ENCODE peak calls at places on chromosome 13, in nine cellular contexts. D is NCI-H2081; J is mesenteric fat pad; P is HFFc6; R is nephron progenitor cell; S is activated T-cell treated with anti-CD3 and anti-CD28 coated beads, Interleukin-2, amount 50 U/mL, for 72 hours; K is hepatic stellate cell; W is posterior vena cava; M is A172. U is an unnamed sample.

GRCh38 chr13:59099182-59099950 is 1064.4 kb downstream of the DIAPH3 start:
- DNase-seq in W (no peak), M (no peak), J (no peak), P (no peak), S (no peak), K (no peak), D (no peak), R (no peak), U (no peak)

GRCh38 chr13:44197791-44198770 is 175.5 kb upstream of the SERP2 start:
- DNase-seq in P (no peak), K (no peak), M (peak), W (no peak), J (no peak), D (peak), S (peak), R (no peak), U (peak)

GRCh38 chr13:110352735-110353134 is 45.7 kb downstream of the COL4A2 start:
- DNase-seq in S (peak), D (no peak), K (no peak), R (peak), P (no peak), W (peak), M (no peak), J (no peak), U (no peak)

GRCh38 chr13:20512042-20512683 is 13.5 kb downstream of the CRYL1 start:
- DNase-seq in S (no peak), J (no peak), R (peak), W (no peak), P (no peak), K (no peak), M (no peak), D (no peak), U (peak)

GRCh38 chr13:27792393-27793218 is at the start of gene GSX1:
- DNase-seq in R (peak), S (peak), M (peak), J (peak), D (peak), W (peak), K (peak), P (peak), U (peak)

GRCh38 chr13:90683711-90684131 is 663.8 kb upstream of the MIR17HG start:
- DNase-seq in P (no peak), S (no peak), D (no peak), M (no peak), K (no peak), R (no peak), W (no peak), J (no peak), U (no peak)

GRCh38 chr13:20997301-20998061 is 63.9 kb downstream of the LATS2 start:
- DNase-seq in P (peak), M (peak), K (peak), D (no peak), J (no peak), W (peak), R (no peak), S (no peak), U (peak)

GRCh38 chr13:73061478-73062275 is 2.9 kb downstream of the KLF5 start:
- DNase-seq in K (no peak), P (no peak), S (no peak), R (no peak), J (no peak), W (no peak), M (no peak), D (no peak), U (peak)

GRCh38 chr13:50626031-50626643 is 217.4 kb downstream of the DLEU7 start:
- DNase-seq in K (peak), M (peak), R (no peak), D (no peak), J (no peak), P (peak), W (no peak), S (no peak), U (peak)

GRCh38 chr13:113049981-113050380 is 55.6 kb upstream of the F7 start:
- DNase-seq in J (no peak), R (no peak), K (no peak), D (no peak), W (peak), M (no peak), P (no peak), S (no peak), U (no peak)

GRCh38 chr13:73519720-73520119 is 460.9 kb downstream of the KLF5 start:
- DNase-seq in K (no peak), R (no peak), M (no peak), P (no peak), J (no peak), S (no peak), W (no peak), D (no peak), U (no peak)

GRCh38 chr13:102978168-102978567 is 88.0 kb downstream of the SLC10A2 start:
- DNase-seq in P (no peak), J (no peak), W (no peak), K (no peak), M (peak), S (no peak), D (no peak), R (no peak), U (no peak)

GRCh38 chr13:21675095-21676007 is 4.5 kb downstream of the FGF9 start:
- DNase-seq in W (no peak), R (peak), D (peak), J (no peak), M (no peak), K (no peak), P (no peak), S (peak), U (no peak)

GRCh38 chr13:24178847-24179845 is 18.6 kb downstream of the SPATA13 start:
- DNase-seq in J (no peak), P (peak), R (no peak), W (no peak), S (peak), D (no peak), M (no peak), K (no peak), U (no peak)

GRCh38 chr13:51479199-51479523 is 26.3 kb upstream of the INTS6 start:
- DNase-seq in R (no peak), S (no peak), W (no peak), M (peak), K (peak), D (no peak), J (no peak), P (peak), U (no peak)

GRCh38 chr13:102642029-102642428 is 45.2 kb downstream of the TPP2 start:
- DNase-seq in J (no peak), S (no peak), W (no peak), D (no peak), R (no peak), P (no peak), K (no peak), M (no peak), U (no peak)

GRCh38 chr13:37587236-37587635 is 11.3 kb downstream of the POSTN start:
- DNase-seq in S (no peak), M (no peak), W (no peak), D (no peak), R (no peak), K (no peak), P (no peak), J (no peak), U (no peak)

GRCh38 chr13:19695829-19696228 is 62.4 kb downstream of the MPHOSPH8 start:
- DNase-seq in M (no peak), D (no peak), K (no peak), S (no peak), P (no peak), R (no peak), J (no peak), W (no peak), U (no peak)

GRCh38 chr13:92097337-92097903 is 699.0 kb downstream of the GPC5 start:
- DNase-seq in J (no peak), D (no peak), W (no peak), K (no peak), R (no peak), P (no peak), M (peak), S (no peak), U (peak)

GRCh38 chr13:40371531-40372125 is 294.8 kb downstream of the FOXO1 start:
- DNase-seq in R (no peak), W (no peak), P (no peak), K (no peak), M (no peak), J (no peak), S (no peak), D (no peak), U (no peak)

U was measured in trophoblast cell.